ENCODE peak calls at places on chromosomes 11 and 22, in eight cellular contexts. P is HepG2, V is adrenal gland, W is heart left ventricle, U is body of pancreas, Z is A549, Q is HCT116, K is testis. T is an unnamed sample.

GRCh38 chr22:47369020-47369419 is 606.6 kb downstream of the TBC1D22A start:
- DNase-seq in P (no peak), Z (no peak), Q (no peak), U (no peak), V (no peak), K (peak), W (no peak), T (no peak)

GRCh38 chr11:131534611-131535010 is 164.2 kb downstream of the NTM start:
- DNase-seq in P (no peak), U (no peak), W (no peak), Q (no peak), K (no peak), Z (no peak), V (no peak), T (no peak)

GRCh38 chr22:47623740-47624103 is 861.3 kb downstream of the TBC1D22A start:
- DNase-seq in K (no peak), Q (no peak), P (no peak), V (no peak), Z (no peak), W (no peak), U (no peak), T (no peak)

GRCh38 chr11:27868226-27868625 is 168.0 kb upstream of the BDNF start:
- DNase-seq in P (no peak), V (no peak), Q (no peak), K (no peak), W (no peak), Z (no peak), U (no peak), T (no peak)

GRCh38 chr11:120303004-120303637 is 22.0 kb upstream of the TLCD5 start:
- DNase-seq in Q (peak), U (peak), P (peak), Z (peak), W (peak), K (peak), V (peak), T (peak)

GRCh38 chr22:40009231-40009769 is 14.5 kb downstream of the FAM83F start:
- DNase-seq in W (no peak), U (peak), V (no peak), K (no peak), Q (no peak), Z (no peak), P (no peak), T (no peak)

GRCh38 chr11:114892381-114893197 is 214.3 kb downstream of the NXPE2 start:
- DNase-seq in P (no peak), Q (no peak), V (no peak), K (no peak), Z (peak), W (no peak), U (no peak), T (no peak)

GRCh38 chr11:86940122-86940777 is 14.9 kb downstream of the FZD4 start:
- DNase-seq in P (peak), Z (no peak), V (peak), U (peak), Q (no peak), W (peak), K (peak), T (peak)

GRCh38 chr11:17601206-17602075 is 54.4 kb downstream of the OTOG start:
- DNase-seq in W (no peak), K (peak), U (no peak), P (no peak), Z (no peak), V (no peak), Q (no peak), T (no peak)

GRCh38 chr11:35138949-35139881 is at the start of gene CD44:
- DNase-seq in K (peak), Q (peak), U (peak), P (no peak), Z (peak), V (peak), W (peak), T (peak)
- TF ChIP-seq POLR2A in K (no peak), Q (peak), U (peak), P (no peak), Z (peak), V (no peak), W (peak), T (peak)

DNA sequence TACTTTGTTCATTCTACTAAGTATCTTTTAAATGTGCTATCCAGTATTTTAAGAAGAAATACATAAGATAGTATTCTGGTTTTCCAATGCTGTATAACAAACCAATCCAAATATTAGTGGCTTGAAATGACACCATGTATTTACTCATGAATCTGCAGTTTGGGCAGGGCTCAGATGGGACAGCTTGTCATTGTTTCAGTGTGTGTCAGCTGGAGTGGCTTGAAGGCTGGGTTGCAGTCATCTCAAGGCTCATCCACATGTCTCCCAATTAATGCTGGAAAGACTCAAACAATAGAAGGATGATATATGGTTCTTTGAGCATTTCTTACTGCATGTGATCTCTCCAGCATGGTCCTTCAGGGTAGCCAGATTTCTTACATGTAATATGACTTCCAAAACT is 146.2 kb downstream of the ARHGAP42 start:
- DNase-seq in W (no peak), P (no peak), U (no peak), Z (no peak), Q (no peak), K (no peak), V (no peak), T (no peak)
- H3K27ac ChIP-seq in W (no peak), P (no peak), U (no peak), Z (peak), Q (no peak), K (no peak), V (no peak), T (no peak)

DNA sequence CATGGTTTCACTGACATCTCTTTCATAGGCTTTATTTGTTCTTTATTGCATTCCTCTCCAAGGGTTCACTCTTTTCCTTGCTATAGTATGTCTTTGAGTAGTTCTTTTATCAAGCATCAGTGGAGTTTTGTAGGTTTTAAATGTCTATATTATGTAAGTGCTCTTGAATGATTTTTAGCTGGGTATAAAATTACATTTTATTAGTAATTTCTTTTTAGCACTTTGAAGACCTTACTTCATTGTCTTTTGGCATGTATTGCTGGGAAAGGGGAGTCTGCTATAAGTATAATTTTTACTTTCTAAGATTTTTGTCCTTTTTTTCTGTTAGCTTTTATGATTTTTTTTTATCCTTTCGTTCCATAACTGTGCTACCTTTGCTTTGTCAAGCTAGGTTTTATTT is 25.5 kb upstream of the CAT start:
- DNase-seq in V (no peak), Q (no peak), P (no peak), W (no peak), U (no peak), K (no peak), Z (no peak), T (no peak)
- H3K4me3 ChIP-seq in V (no peak), Q (no peak), P (no peak), W (no peak), U (no peak), K (no peak), Z (no peak), T (no peak)

DNA sequence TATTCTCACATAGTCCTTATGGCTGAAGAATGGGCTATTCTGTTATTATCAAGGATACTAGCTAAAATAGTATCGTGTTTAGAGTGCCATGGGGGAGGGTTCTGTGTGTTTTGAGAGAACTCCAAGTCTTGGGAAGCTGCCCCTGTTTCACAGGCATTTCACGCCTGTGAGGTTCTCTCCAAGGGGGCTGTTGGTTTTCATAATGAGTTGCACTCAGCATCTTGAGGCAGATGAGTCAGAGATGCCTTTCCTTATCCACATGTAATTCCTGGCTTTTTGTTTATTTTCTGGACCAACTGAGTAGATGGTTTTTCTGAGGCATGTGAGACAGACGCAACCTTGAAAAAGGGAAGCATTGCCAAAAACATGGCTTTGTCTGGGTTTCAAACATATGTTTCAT is 203.7 kb downstream of the ARHGAP42 start:
- DNase-seq in Z (no peak), K (no peak), V (no peak), W (no peak), Q (no peak), U (no peak), P (no peak), T (no peak)
- TF ChIP-seq POLR2A in Z (no peak), K (no peak), V (no peak), W (no peak), Q (no peak), U (no peak), P (no peak), T (no peak)

DNA sequence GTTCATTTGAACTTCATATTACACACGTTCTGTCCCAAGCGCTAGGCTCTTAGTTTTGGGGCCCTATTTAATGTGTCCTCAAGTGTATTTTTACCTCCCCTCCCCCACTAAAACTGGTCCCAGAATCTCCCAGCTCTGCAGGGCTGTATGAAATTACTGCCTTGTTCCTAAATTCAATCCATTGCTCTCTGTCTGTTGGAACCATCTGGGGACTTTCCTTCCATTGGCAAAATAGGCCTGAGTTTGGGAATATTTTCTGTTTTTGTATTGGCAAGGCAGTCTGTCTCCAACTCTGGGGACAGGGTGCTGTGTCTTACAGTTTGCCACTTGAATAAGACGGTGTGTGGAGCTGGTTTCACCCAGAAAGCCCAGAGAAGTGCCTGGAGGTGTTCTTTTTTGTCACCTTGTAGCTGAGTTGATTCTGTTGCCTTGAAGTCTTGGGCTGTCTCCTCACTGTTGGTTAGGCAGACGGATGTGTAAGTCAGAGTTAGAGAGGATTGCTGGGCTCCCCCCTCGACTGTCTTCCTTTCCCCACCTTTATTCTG is 1.3 kb downstream of the PACS1 start:
- DNase-seq in P (no peak), U (no peak), Z (no peak), W (no peak), V (no peak), K (no peak), Q (no peak), T (no peak)
- H3K27ac ChIP-seq in P (peak), U (no peak), Z (peak), W (peak), V (peak), K (peak), Q (peak), T (peak)

GRCh38 chr11:46275964-46276641 is 1.4 kb upstream of the CREB3L1 start:
- DNase-seq in V (no peak), Q (no peak), Z (no peak), K (no peak), W (no peak), P (peak), U (peak), T (no peak)

GRCh38 chr11:46278387-46279173 is 1.1 kb downstream of the CREB3L1 start:
- DNase-seq in U (peak), Z (no peak), K (peak), W (peak), V (peak), Q (no peak), P (no peak), T (peak)

GRCh38 chr11:46279393-46280099 is 2.1 kb downstream of the CREB3L1 start:
- DNase-seq in P (no peak), Z (no peak), K (peak), W (peak), V (peak), U (peak), Q (no peak), T (peak)

GRCh38 chr11:46277623-46278386 is at the start of gene CREB3L1:
- DNase-seq in U (no peak), P (no peak), Z (no peak), Q (no peak), W (no peak), K (no peak), V (peak), T (no peak)

GRCh38 chr11:46277313-46277622 is 194 bp upstream of the CREB3L1 start:
- DNase-seq in U (peak), Q (no peak), V (no peak), K (peak), W (peak), P (no peak), Z (no peak), T (peak)
- H3K4me3 ChIP-seq in U (peak), Q (no peak), V (no peak), K (peak), W (peak), P (no peak), Z (peak), T (peak)

GRCh38 chr11:64923944-64924909 is at the start of gene PPP2R5B:
- DNase-seq in V (peak), Z (peak), U (peak), K (peak), W (peak), Q (peak), P (peak), T (peak)
- TF ChIP-seq POLR2A in V (peak), Z (peak), U (peak), K (no peak), W (peak), Q (no peak), P (peak), T (peak)

GRCh38 chr11:57475191-57475590 is 14.9 kb downstream of the RTN4RL2 start:
- DNase-seq in V (no peak), W (no peak), U (no peak), Q (no peak), P (no peak), Z (no peak), K (no peak), T (no peak)
- H3K27ac ChIP-seq in V (no peak), W (no peak), U (no peak), Q (no peak), P (no peak), Z (no peak), K (no peak), T (no peak)

DNA sequence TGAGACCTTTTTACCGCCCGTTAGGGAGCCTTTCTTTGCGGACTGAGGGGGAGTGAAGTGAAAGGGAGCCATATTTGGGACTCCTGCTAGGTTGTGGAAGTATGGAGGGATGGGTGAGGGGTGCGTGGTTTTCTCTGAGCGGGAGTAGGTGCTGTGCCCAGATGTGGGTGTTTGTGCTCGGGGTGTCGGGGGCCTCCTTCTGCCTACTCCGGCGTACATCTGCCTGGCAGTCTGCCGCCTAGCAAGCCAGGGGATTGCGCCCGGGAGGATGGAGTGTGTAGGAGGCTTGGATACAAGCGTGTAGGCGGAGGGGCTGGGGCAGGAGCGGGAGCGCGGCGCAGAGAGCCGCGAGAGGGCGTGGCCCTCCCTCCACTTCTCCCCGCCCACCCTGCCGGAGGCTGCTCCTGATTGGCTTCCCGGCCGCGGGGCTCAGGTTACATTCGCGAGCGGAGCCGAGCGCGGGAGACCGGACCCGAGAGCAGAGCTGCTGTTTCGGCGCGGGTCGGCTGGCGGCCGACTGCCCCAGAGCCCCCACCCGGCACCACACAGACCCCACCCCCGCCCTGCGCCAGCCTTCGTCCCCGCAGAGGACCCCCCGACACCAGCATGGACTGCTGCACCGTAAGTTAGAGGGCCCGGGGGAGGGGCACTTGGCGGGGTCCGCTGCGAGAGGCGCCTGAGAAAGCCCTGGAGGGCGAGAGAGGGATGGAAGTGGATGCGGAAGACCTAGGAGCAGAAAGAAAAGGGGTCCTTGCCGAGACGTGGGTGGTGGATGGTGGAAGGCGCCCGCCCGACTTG is at the start of gene NRGN:
- DNase-seq in V (peak), W (peak), Z (peak), Q (peak), P (peak), U (peak), K (peak), T (peak)
- H3K4me3 ChIP-seq in V (no peak), W (peak), Z (peak), Q (peak), P (peak), U (no peak), K (peak), T (peak)

GRCh38 chr11:1931791-1932480 is 12.4 kb downstream of the TNNT3 start:
- DNase-seq in V (peak), Q (no peak), Z (no peak), K (no peak), U (peak), P (no peak), W (no peak), T (no peak)
- TF ChIP-seq POLR2A in V (no peak), Q (no peak), Z (no peak), K (no peak), U (no peak), P (no peak), W (no peak), T (no peak)